ENCODE peak calls at places on chromosomes 16 and 17, in four cellular contexts. One of them, this sample, is unnamed.

GRCh38 chr16:81548901-81549546 is 104.4 kb downstream of the CMIP start:
- DNase-seq in GM23338: no peak
- DNase-seq in SK-N-SH: no peak
- DNase-seq in hepatocyte: peak; percentile 86
- DNase-seq in this sample: no peak

GRCh38 chr17:4772235-4772613 is 538 bp downstream of the TM4SF5 start:
- DNase-seq in hepatocyte: no peak
- DNase-seq in GM23338: no peak
- DNase-seq in SK-N-SH: peak; percentile 38
- DNase-seq in this sample: no peak

GRCh38 chr16:69709456-69710084 is 16.8 kb downstream of the NQO1 start:
- DNase-seq in SK-N-SH: peak; percentile 59
- DNase-seq in GM23338: peak; percentile 85
- DNase-seq in hepatocyte: peak; percentile 75
- DNase-seq in this sample: peak; percentile 52

GRCh38 chr17:45942284-45942683 is 47.9 kb downstream of the MAPT start:
- DNase-seq in GM23338: peak; percentile 49
- DNase-seq in hepatocyte: no peak
- DNase-seq in SK-N-SH: peak; percentile 54
- DNase-seq in this sample: no peak

GRCh38 chr16:567362-568256 is 804 bp downstream of the NHLRC4 start:
- DNase-seq in hepatocyte: no peak
- DNase-seq in SK-N-SH: no peak
- DNase-seq in GM23338: no peak
- DNase-seq in this sample: no peak

GRCh38 chr17:45307290-45308015 is 9.4 kb downstream of the MAP3K14 start:
- DNase-seq in SK-N-SH: no peak
- DNase-seq in hepatocyte: no peak
- DNase-seq in GM23338: no peak
- DNase-seq in this sample: no peak

GRCh38 chr17:33974276-33974675 is 280.8 kb upstream of the CCL2 start:
- DNase-seq in hepatocyte: no peak
- DNase-seq in SK-N-SH: no peak
- DNase-seq in GM23338: no peak
- DNase-seq in this sample: no peak

GRCh38 chr17:77433385-77434135 is 292.8 kb downstream of the SEC14L1 start:
- DNase-seq in GM23338: no peak
- DNase-seq in hepatocyte: peak; percentile 68
- DNase-seq in SK-N-SH: peak; percentile 92
- DNase-seq in this sample: no peak

GRCh38 chr16:89453662-89454321 is 36.6 kb downstream of the ANKRD11 start:
- DNase-seq in hepatocyte: no peak
- DNase-seq in SK-N-SH: no peak
- DNase-seq in GM23338: no peak
- DNase-seq in this sample: no peak

DNA sequence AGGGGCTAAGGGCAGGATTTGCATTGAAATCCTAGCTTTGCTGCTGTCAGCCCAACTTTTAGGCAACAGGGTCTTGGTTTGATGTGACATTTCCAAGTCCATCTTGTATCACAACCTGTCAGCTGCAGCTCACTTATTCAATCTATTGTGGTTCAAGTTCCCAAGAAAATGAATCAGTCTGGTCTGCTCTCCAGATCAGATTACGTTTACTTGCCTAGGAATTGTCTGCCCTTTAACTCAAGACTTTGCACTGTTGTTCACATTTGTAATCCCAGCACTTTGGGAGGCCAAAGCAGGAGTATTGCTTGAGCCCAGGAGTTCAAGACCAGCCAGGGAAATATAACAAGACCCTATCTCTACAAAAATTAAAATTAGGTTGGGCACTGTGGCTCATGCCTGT is 10.0 kb downstream of the STX4 start:
- DNase-seq in SK-N-SH: no peak
- DNase-seq in GM23338: no peak
- DNase-seq in hepatocyte: no peak
- DNase-seq in this sample: no peak
- TF ChIP-seq EZH2phosphoT487 in SK-N-SH: no peak
- TF ChIP-seq EZH2phosphoT487 in GM23338: no peak
- TF ChIP-seq EZH2phosphoT487 in hepatocyte: no peak
- TF ChIP-seq EZH2phosphoT487 in this sample: no peak

GRCh38 chr17:50208611-50209061 is 7.2 kb upstream of the COL1A1 start:
- DNase-seq in hepatocyte: peak; percentile 13
- DNase-seq in SK-N-SH: no peak
- DNase-seq in GM23338: no peak
- DNase-seq in this sample: no peak

GRCh38 chr17:50210249-50211225 is 9.1 kb upstream of the COL1A1 start:
- DNase-seq in SK-N-SH: peak; percentile 75
- DNase-seq in GM23338: peak; percentile 72
- DNase-seq in hepatocyte: peak; percentile 93
- DNase-seq in this sample: no peak

GRCh38 chr17:50207792-50208567 is 6.5 kb upstream of the COL1A1 start:
- DNase-seq in SK-N-SH: no peak
- DNase-seq in hepatocyte: peak; percentile 11
- DNase-seq in GM23338: peak; percentile 42
- DNase-seq in this sample: no peak

GRCh38 chr17:50209133-50209471 is 7.7 kb upstream of the COL1A1 start:
- DNase-seq in SK-N-SH: no peak
- DNase-seq in hepatocyte: no peak
- DNase-seq in GM23338: no peak
- DNase-seq in this sample: no peak

GRCh38 chr17:50209472-50210248 is 8.2 kb upstream of the COL1A1 start:
- DNase-seq in SK-N-SH: peak; percentile 96
- DNase-seq in GM23338: peak; percentile 80
- DNase-seq in hepatocyte: peak; percentile 92
- DNase-seq in this sample: no peak
- TF ChIP-seq EZH2phosphoT487 in SK-N-SH: no peak
- TF ChIP-seq EZH2phosphoT487 in GM23338: no peak
- TF ChIP-seq EZH2phosphoT487 in hepatocyte: no peak
- TF ChIP-seq EZH2phosphoT487 in this sample: no peak

DNA sequence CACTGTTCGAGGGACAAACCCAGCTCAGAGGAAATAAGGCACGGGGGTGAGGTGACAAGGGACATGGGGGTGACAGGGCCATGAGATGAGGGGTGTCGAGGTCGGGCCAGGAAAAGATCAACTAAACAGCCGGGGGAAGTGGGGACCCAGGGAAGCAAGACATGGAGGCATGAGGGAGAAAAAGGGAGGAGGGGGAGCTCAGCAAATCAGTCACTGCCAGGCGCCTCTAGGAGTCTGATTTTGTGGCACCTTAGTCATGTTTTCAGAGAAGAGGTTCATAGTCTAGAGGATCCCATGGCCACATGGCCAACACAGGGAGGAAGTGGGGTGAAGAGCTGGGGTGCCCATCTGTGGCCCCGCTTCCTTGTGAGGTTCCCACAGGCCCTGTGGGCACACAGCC is 814.5 kb downstream of the KCNJ18 start:
- DNase-seq in GM23338: no peak
- DNase-seq in SK-N-SH: no peak
- DNase-seq in hepatocyte: no peak
- DNase-seq in this sample: no peak
- TF ChIP-seq EZH2phosphoT487 in GM23338: no peak
- TF ChIP-seq EZH2phosphoT487 in SK-N-SH: no peak
- TF ChIP-seq EZH2phosphoT487 in hepatocyte: no peak
- TF ChIP-seq EZH2phosphoT487 in this sample: no peak

GRCh38 chr17:299546-299945 is 53.1 kb downstream of the RPH3AL start:
- DNase-seq in SK-N-SH: peak; percentile 81
- DNase-seq in GM23338: no peak
- DNase-seq in hepatocyte: no peak
- DNase-seq in this sample: no peak

GRCh38 chr17:300881-301280 is 51.7 kb downstream of the RPH3AL start:
- DNase-seq in SK-N-SH: no peak
- DNase-seq in GM23338: no peak
- DNase-seq in hepatocyte: no peak
- DNase-seq in this sample: no peak

GRCh38 chr17:297758-298157 is 54.8 kb downstream of the RPH3AL start:
- DNase-seq in SK-N-SH: no peak
- DNase-seq in hepatocyte: no peak
- DNase-seq in GM23338: no peak
- DNase-seq in this sample: no peak

GRCh38 chr17:296906-297690 is 55.5 kb downstream of the RPH3AL start:
- DNase-seq in GM23338: no peak
- DNase-seq in SK-N-SH: no peak
- DNase-seq in hepatocyte: no peak
- DNase-seq in this sample: no peak

DNA sequence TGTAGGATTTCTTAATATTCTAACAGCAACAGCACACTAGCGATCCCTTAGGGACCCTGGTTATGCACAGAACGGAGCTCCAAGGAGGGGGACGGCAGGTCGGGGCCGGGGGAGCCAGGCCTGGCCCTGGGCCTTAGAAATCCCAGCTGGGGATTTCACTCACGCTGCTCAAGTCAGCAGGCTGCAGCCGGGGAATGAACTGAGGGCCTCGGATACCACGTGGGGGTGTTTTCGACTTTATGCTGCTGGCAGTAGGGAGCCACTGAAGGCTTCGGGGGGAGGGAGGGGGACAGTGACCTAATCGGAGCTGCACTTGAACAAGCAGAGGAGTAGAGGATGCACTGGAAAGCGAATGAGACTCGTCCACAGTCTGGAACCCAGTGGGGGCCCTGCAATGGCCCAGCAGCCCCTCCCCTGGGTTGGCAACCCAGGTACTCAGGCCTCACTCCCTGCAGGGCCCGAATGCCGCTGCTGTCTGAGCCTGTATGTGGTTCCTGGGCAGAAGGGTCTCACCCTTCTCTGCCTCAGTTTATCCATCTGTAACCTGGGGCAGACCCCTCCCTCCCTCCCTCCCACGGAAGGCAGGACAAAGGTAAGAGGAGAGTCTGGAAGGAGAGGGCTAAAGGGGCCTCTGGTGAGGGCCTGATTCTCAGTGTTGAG is 53.7 kb downstream of the RPH3AL start:
- DNase-seq in hepatocyte: no peak
- DNase-seq in GM23338: no peak
- DNase-seq in SK-N-SH: no peak
- DNase-seq in this sample: no peak
- TF ChIP-seq EZH2phosphoT487 in hepatocyte: no peak
- TF ChIP-seq EZH2phosphoT487 in GM23338: no peak
- TF ChIP-seq EZH2phosphoT487 in SK-N-SH: no peak
- TF ChIP-seq EZH2phosphoT487 in this sample: no peak

GRCh38 chr16:50121278-50121677 is 31.8 kb upstream of the TENT4B start:
- DNase-seq in hepatocyte: no peak
- DNase-seq in GM23338: no peak
- DNase-seq in SK-N-SH: no peak
- DNase-seq in this sample: no peak
- TF ChIP-seq EZH2phosphoT487 in hepatocyte: no peak
- TF ChIP-seq EZH2phosphoT487 in GM23338: no peak
- TF ChIP-seq EZH2phosphoT487 in SK-N-SH: no peak
- TF ChIP-seq EZH2phosphoT487 in this sample: no peak

GRCh38 chr16:4414187-4414909 is 2.0 kb downstream of the CORO7 start:
- DNase-seq in GM23338: no peak
- DNase-seq in SK-N-SH: no peak
- DNase-seq in hepatocyte: no peak
- DNase-seq in this sample: no peak
- TF ChIP-seq EZH2phosphoT487 in GM23338: no peak
- TF ChIP-seq EZH2phosphoT487 in SK-N-SH: no peak
- TF ChIP-seq EZH2phosphoT487 in hepatocyte: no peak
- TF ChIP-seq EZH2phosphoT487 in this sample: no peak

GRCh38 chr16:58022601-58023371 is 2.8 kb upstream of the MMP15 start:
- DNase-seq in GM23338: peak; percentile 29
- DNase-seq in SK-N-SH: peak; percentile 78
- DNase-seq in hepatocyte: peak; percentile 77
- DNase-seq in this sample: no peak

GRCh38 chr16:58018803-58019202 is 6.8 kb upstream of the MMP15 start:
- DNase-seq in GM23338: peak; percentile 75
- DNase-seq in hepatocyte: no peak
- DNase-seq in SK-N-SH: peak; percentile 13
- DNase-seq in this sample: no peak

GRCh38 chr16:58019866-58020538 is 5.6 kb upstream of the MMP15 start:
- DNase-seq in hepatocyte: no peak
- DNase-seq in SK-N-SH: no peak
- DNase-seq in GM23338: no peak
- DNase-seq in this sample: no peak

GRCh38 chr16:58021661-58022551 is 3.6 kb upstream of the MMP15 start:
- DNase-seq in GM23338: no peak
- DNase-seq in SK-N-SH: peak; percentile 11
- DNase-seq in hepatocyte: no peak
- DNase-seq in this sample: no peak

GRCh38 chr16:58020628-58021521 is 4.7 kb upstream of the MMP15 start:
- DNase-seq in hepatocyte: peak; percentile 68
- DNase-seq in GM23338: peak; percentile 74
- DNase-seq in SK-N-SH: peak; percentile 70
- DNase-seq in this sample: no peak
- TF ChIP-seq EZH2phosphoT487 in hepatocyte: no peak
- TF ChIP-seq EZH2phosphoT487 in GM23338: no peak
- TF ChIP-seq EZH2phosphoT487 in SK-N-SH: no peak
- TF ChIP-seq EZH2phosphoT487 in this sample: no peak

GRCh38 chr17:42750730-42751356 is 6.0 kb upstream of the EZH1 start:
- DNase-seq in hepatocyte: no peak
- DNase-seq in SK-N-SH: no peak
- DNase-seq in GM23338: no peak
- DNase-seq in this sample: no peak
- TF ChIP-seq EZH2phosphoT487 in hepatocyte: no peak
- TF ChIP-seq EZH2phosphoT487 in SK-N-SH: no peak
- TF ChIP-seq EZH2phosphoT487 in GM23338: no peak
- TF ChIP-seq EZH2phosphoT487 in this sample: no peak

GRCh38 chr17:78797213-78797612 is 15.1 kb upstream of the CYTH1 start:
- DNase-seq in GM23338: no peak
- DNase-seq in hepatocyte: no peak
- DNase-seq in SK-N-SH: no peak
- DNase-seq in this sample: no peak
- TF ChIP-seq EZH2phosphoT487 in GM23338: no peak
- TF ChIP-seq EZH2phosphoT487 in hepatocyte: no peak
- TF ChIP-seq EZH2phosphoT487 in SK-N-SH: no peak
- TF ChIP-seq EZH2phosphoT487 in this sample: no peak